ENCODE peak calls at places on chromosomes 6 and 20, in seven cellular contexts. H is kidney, Y is PC-3, Q is hepatocyte, P is lung, V is H9, L is heart right ventricle. R is an unnamed sample.
A peak's percentile ranks its signal among the peaks of the same experiment; 100 is the strongest.

GRCh38 chr20:24479595-24479994 is 10.2 kb downstream of the SYNDIG1 start:
- DNase-seq in H (peak; percentile 36), Y (no peak), Q (no peak), P (no peak), V (no peak), L (no peak), R (no peak)

GRCh38 chr20:23622839-23623343 is 14.9 kb downstream of the CST3 start:
- DNase-seq in H (peak; percentile 91), Y (peak; percentile 92), Q (peak; percentile 83), P (peak; percentile 70), V (no peak), L (peak; percentile 63), R (no peak)

GRCh38 chr6:80789912-80790635 is 683.6 kb downstream of the BCKDHB start:
- DNase-seq in H (no peak), Y (peak; percentile 40), Q (no peak), P (no peak), V (no peak), L (no peak), R (no peak)

GRCh38 chr6:156969233-156969632 is 192.1 kb downstream of the ARID1B start:
- DNase-seq in H (no peak), Y (no peak), Q (no peak), P (no peak), V (no peak), L (no peak), R (no peak)

GRCh38 chr6:38346291-38347079 is 293.2 kb downstream of the BTBD9 start:
- DNase-seq in H (no peak), Y (peak; percentile 16), Q (no peak), P (no peak), V (no peak), L (no peak), R (no peak)

GRCh38 chr20:38330638-38331037 is 15.6 kb upstream of the LBP start:
- DNase-seq in H (no peak), Y (no peak), Q (no peak), P (no peak), V (no peak), L (no peak), R (no peak)

GRCh38 chr6:6803180-6803978 is 214.9 kb downstream of the LY86 start:
- DNase-seq in H (peak; percentile 93), Y (peak; percentile 97), Q (peak; percentile 49), P (no peak), V (no peak), L (no peak), R (no peak)

GRCh38 chr6:117167520-117168271 is 97.7 kb upstream of the VGLL2 start:
- DNase-seq in H (peak; percentile 89), Y (peak; percentile 89), Q (peak; percentile 9), P (no peak), V (peak; percentile 42), L (no peak), R (no peak)

GRCh38 chr6:46052479-46052878 is 36.8 kb upstream of the CLIC5 start:
- DNase-seq in H (no peak), Y (no peak), Q (no peak), P (no peak), V (no peak), L (no peak), R (no peak)

GRCh38 chr20:21028921-21029320 is 77.2 kb downstream of the LINC00237 start:
- DNase-seq in H (no peak), Y (no peak), Q (no peak), P (no peak), V (no peak), L (no peak), R (no peak)

GRCh38 chr6:29517728-29518440 is 30.1 kb upstream of the MAS1L start:
- DNase-seq in H (no peak), Y (no peak), Q (no peak), P (no peak), V (no peak), L (no peak), R (no peak)

GRCh38 chr6:13303668-13304017 is 24.7 kb downstream of the TBC1D7 start:
- DNase-seq in H (no peak), Y (no peak), Q (peak; percentile 50), P (peak; percentile 71), V (no peak), L (peak; percentile 73), R (no peak)

GRCh38 chr20:61976275-61976649 is 89.4 kb downstream of the TAF4 start:
- DNase-seq in H (no peak), Y (no peak), Q (no peak), P (no peak), V (no peak), L (no peak), R (no peak)

GRCh38 chr6:79466222-79466834 is 70.9 kb downstream of the LCA5 start:
- DNase-seq in H (no peak), Y (peak; percentile 62), Q (peak; percentile 21), P (no peak), V (no peak), L (no peak), R (no peak)

GRCh38 chr6:38187285-38187684 is 367.8 kb downstream of the ZFAND3 start:
- DNase-seq in H (no peak), Y (no peak), Q (no peak), P (no peak), V (peak; percentile 41), L (no peak), R (no peak)

GRCh38 chr6:42199106-42199981 is 4.6 kb upstream of the GUCA1B start:
- DNase-seq in H (no peak), Y (peak; percentile 67), Q (no peak), P (no peak), V (no peak), L (no peak), R (no peak)

GRCh38 chr6:168374051-168374502 is 54.5 kb upstream of the DACT2 start:
- DNase-seq in H (no peak), Y (no peak), Q (no peak), P (no peak), V (no peak), L (no peak), R (no peak)
- H3K9me3 ChIP-seq in H (no peaks in the 10 kb centered on the region), Y (no peaks in the 10 kb centered on the region), Q (no peaks in the 10 kb centered on the region), P (no peaks in the 10 kb centered on the region), V (no peaks in the 10 kb centered on the region), L (no peaks in the 10 kb centered on the region), R (no peaks in the 10 kb centered on the region)

GRCh38 chr6:77972334-77972733 is 319.5 kb downstream of the MEI4 start:
- DNase-seq in H (no peak), Y (no peak), Q (no peak), P (no peak), V (no peak), L (no peak), R (no peak)
- H3K9me3 ChIP-seq in H (no peaks in the 10 kb centered on the region), Y (no peaks in the 10 kb centered on the region), Q (no peaks in the 10 kb centered on the region), P (peaks cover 7% of the 10 kb centered on the region), V (no peaks in the 10 kb centered on the region), L (no peaks in the 10 kb centered on the region), R (no peaks in the 10 kb centered on the region)

GRCh38 chr20:56171087-56172012 is 77.2 kb upstream of the MC3R start:
- DNase-seq in H (no peak), Y (peak; percentile 40), Q (peak; percentile 34), P (no peak), V (no peak), L (no peak), R (no peak)
- H3K9me3 ChIP-seq in H (no peaks in the 10 kb centered on the region), Y (no peaks in the 10 kb centered on the region), Q (no peaks in the 10 kb centered on the region), P (no peaks in the 10 kb centered on the region), V (peaks cover 99% of the 10 kb centered on the region), L (no peaks in the 10 kb centered on the region), R (no peaks in the 10 kb centered on the region)

GRCh38 chr6:71531841-71532240 is 243.2 kb downstream of the OGFRL1 start:
- DNase-seq in H (no peak), Y (no peak), Q (no peak), P (no peak), V (peak; percentile 28), L (no peak), R (no peak)
- H3K9me3 ChIP-seq in H (no peaks in the 10 kb centered on the region), Y (no peaks in the 10 kb centered on the region), Q (no peaks in the 10 kb centered on the region), P (no peaks in the 10 kb centered on the region), V (no peaks in the 10 kb centered on the region), L (no peaks in the 10 kb centered on the region), R (no peaks in the 10 kb centered on the region)

DNA sequence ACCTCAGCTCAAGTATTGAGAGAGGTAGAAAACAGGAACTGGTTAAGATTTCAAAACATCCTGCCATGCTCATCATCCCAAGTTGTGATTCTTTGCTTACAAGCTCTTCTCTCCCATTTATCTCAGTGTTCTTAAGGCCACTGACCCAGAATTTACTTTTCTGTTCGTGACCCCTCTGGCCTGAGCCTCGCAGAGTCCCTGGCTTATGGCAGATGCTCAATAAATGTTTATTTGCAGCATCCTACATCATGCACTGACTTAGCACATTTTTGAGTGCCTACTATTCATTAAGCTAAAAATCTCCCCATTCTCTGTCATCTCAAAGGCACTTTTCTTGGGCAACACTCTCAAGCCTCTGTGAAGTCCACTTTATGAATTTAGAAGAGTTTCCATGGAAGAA is 33.4 kb upstream of the MC3R start:
- DNase-seq in H (no peak), Y (no peak), Q (no peak), P (no peak), V (no peak), L (no peak), R (no peak)
- H3K9me3 ChIP-seq in H (no peaks in the 10 kb centered on the region), Y (no peaks in the 10 kb centered on the region), Q (no peaks in the 10 kb centered on the region), P (no peaks in the 10 kb centered on the region), V (peaks cover 83% of the 10 kb centered on the region), L (no peaks in the 10 kb centered on the region), R (no peaks in the 10 kb centered on the region)

GRCh38 chr20:54875307-54875706 is 399.9 kb downstream of the DOK5 start:
- DNase-seq in H (no peak), Y (no peak), Q (no peak), P (no peak), V (no peak), L (no peak), R (no peak)
- H3K9me3 ChIP-seq in H (no peaks in the 10 kb centered on the region), Y (peaks cover 14% of the 10 kb centered on the region), Q (no peaks in the 10 kb centered on the region), P (peaks cover 2% of the 10 kb centered on the region), V (no peaks in the 10 kb centered on the region), L (no peaks in the 10 kb centered on the region), R (no peaks in the 10 kb centered on the region)

GRCh38 chr20:29689411-29690225 is 1567.8 kb upstream of the DEFB115 start:
- DNase-seq in H (peak; percentile 69), Y (peak; percentile 9), Q (no peak), P (no peak), V (no peak), L (peak; percentile 22), R (no peak)
- H3K9me3 ChIP-seq in H (no peaks in the 10 kb centered on the region), Y (peaks cover 3% of the 10 kb centered on the region), Q (no peaks in the 10 kb centered on the region), P (no peaks in the 10 kb centered on the region), V (peaks cover 43% of the 10 kb centered on the region), L (no peaks in the 10 kb centered on the region), R (no peaks in the 10 kb centered on the region)

GRCh38 chr20:60638430-60639098 is 613.5 kb upstream of the CDH4 start:
- DNase-seq in H (no peak), Y (no peak), Q (no peak), P (no peak), V (no peak), L (no peak), R (no peak)
- H3K9me3 ChIP-seq in H (no peaks in the 10 kb centered on the region), Y (peaks cover 27% of the 10 kb centered on the region), Q (no peaks in the 10 kb centered on the region), P (no peaks in the 10 kb centered on the region), V (no peaks in the 10 kb centered on the region), L (no peaks in the 10 kb centered on the region), R (no peaks in the 10 kb centered on the region)

GRCh38 chr20:55322745-55323144 is 682.6 kb downstream of the CBLN4 start:
- DNase-seq in H (no peak), Y (no peak), Q (no peak), P (no peak), V (no peak), L (no peak), R (no peak)
- H3K9me3 ChIP-seq in H (no peaks in the 10 kb centered on the region), Y (peaks cover 8% of the 10 kb centered on the region), Q (no peaks in the 10 kb centered on the region), P (no peaks in the 10 kb centered on the region), V (no peaks in the 10 kb centered on the region), L (no peaks in the 10 kb centered on the region), R (no peaks in the 10 kb centered on the region)

GRCh38 chr20:19932170-19932667 is 84.9 kb upstream of the NAA20 start:
- DNase-seq in H (no peak), Y (no peak), Q (peak; percentile 35), P (no peak), V (no peak), L (no peak), R (no peak)
- H3K9me3 ChIP-seq in H (no peaks in the 10 kb centered on the region), Y (no peaks in the 10 kb centered on the region), Q (no peaks in the 10 kb centered on the region), P (no peaks in the 10 kb centered on the region), V (no peaks in the 10 kb centered on the region), L (no peaks in the 10 kb centered on the region), R (no peaks in the 10 kb centered on the region)